ENCODE peak calls at places on chromosomes 12 and 14, in four cellular contexts. V is frontal cortex, P is GM04503, C is NCI-H146. I is an unnamed sample.

GRCh38 chr14:59161571-59162175 is 26.8 kb upstream of the DAAM1 start:
- DNase-seq in V (no peak), P (peak; percentile 23), C (no peak), I (peak; percentile 33)

GRCh38 chr14:100317897-100318808 is 5.0 kb upstream of the SLC25A47 start:
- DNase-seq in V (peak; percentile 55), P (no peak), C (no peak), I (peak; percentile 90)

GRCh38 chr14:100857923-100858837 is 32.3 kb downstream of the MEG3 start:
- DNase-seq in V (no peak), P (no peak), C (no peak), I (no peak)

GRCh38 chr12:58588771-58589170 is 331.5 kb downstream of the LRIG3 start:
- DNase-seq in V (no peak), P (no peak), C (no peak), I (no peak)

GRCh38 chr14:49687942-49688700 is at the start of gene POLE2:
- DNase-seq in V (peak; percentile 63), P (no peak), C (peak; percentile 79), I (peak; percentile 91)

GRCh38 chr14:94317259-94317658 is 5.9 kb downstream of the SERPINA6 start:
- DNase-seq in V (no peak), P (no peak), C (no peak), I (no peak)

GRCh38 chr12:117470804-117471203 is 109.4 kb upstream of the NOS1 start:
- DNase-seq in V (no peak), P (no peak), C (no peak), I (peak; percentile 54)

GRCh38 chr14:69358233-69358963 is 39.7 kb downstream of the ERH start:
- DNase-seq in V (no peak), P (no peak), C (no peak), I (no peak)

GRCh38 chr12:95653761-95654546 is 102.7 kb upstream of the USP44 start:
- DNase-seq in V (no peak), P (peak; percentile 83), C (no peak), I (no peak)

GRCh38 chr12:132899033-132899432 is 11.6 kb upstream of the CHFR start:
- DNase-seq in V (no peak), P (no peak), C (no peak), I (no peak)

GRCh38 chr12:109134186-109134917 is 18.0 kb downstream of the ACACB start:
- DNase-seq in V (no peak), P (no peak), C (no peak), I (peak; percentile 75)

GRCh38 chr12:2668816-2669215 is 126.0 kb upstream of the FKBP4 start:
- DNase-seq in V (no peak), P (no peak), C (no peak), I (no peak)

GRCh38 chr12:12648951-12649650 is 37.4 kb downstream of the CREBL2 start:
- DNase-seq in V (no peak), P (no peak), C (no peak), I (no peak)

GRCh38 chr12:123111498-123112165 is 39.3 kb downstream of the PITPNM2 start:
- DNase-seq in V (no peak), P (no peak), C (no peak), I (no peak)

GRCh38 chr12:92561543-92561899 is 141.3 kb upstream of the PLEKHG7 start:
- DNase-seq in V (no peak), P (peak; percentile 73), C (no peak), I (no peak)

GRCh38 chr12:27396416-27396815 is 50.1 kb upstream of the SMCO2 start:
- DNase-seq in V (no peak), P (no peak), C (no peak), I (no peak)

GRCh38 chr14:55600784-55601561 is 21.0 kb downstream of the KTN1 start:
- DNase-seq in V (no peak), P (no peak), C (no peak), I (no peak)

GRCh38 chr12:92943482-92944250 is 14.6 kb upstream of the EEA1 start:
- DNase-seq in V (no peak), P (no peak), C (no peak), I (peak; percentile 50)

GRCh38 chr12:62640910-62641448 is 174.4 kb downstream of the MON2 start:
- DNase-seq in V (no peak), P (no peak), C (no peak), I (no peak)

GRCh38 chr14:63413009-63413408 is 94.3 kb upstream of the GPHB5 start:
- DNase-seq in V (no peak), P (no peak), C (no peak), I (no peak)

GRCh38 chr12:19826988-19827550 is 387.8 kb downstream of the AEBP2 start:
- DNase-seq in V (no peak), P (no peak), C (no peak), I (no peak)

GRCh38 chr14:61553730-61554641 is 141.3 kb upstream of the HIF1A start:
- DNase-seq in V (no peak), P (peak; percentile 99), C (no peak), I (no peak)

GRCh38 chr12:127306604-127307215 is 960.3 kb upstream of the TMEM132C start:
- DNase-seq in V (no peak), P (peak; percentile 63), C (no peak), I (no peak)

GRCh38 chr14:20723458-20723857 is 22.2 kb upstream of the EDDM3A start:
- DNase-seq in V (no peak), P (no peak), C (no peak), I (peak; percentile 66)

GRCh38 chr12:5511644-5512584 is 80.0 kb downstream of the NTF3 start:
- DNase-seq in V (no peak), P (no peak), C (no peak), I (peak; percentile 72)

GRCh38 chr14:24179961-24180726 is 8.3 kb downstream of the REC8 start:
- DNase-seq in V (no peak), P (peak; percentile 76), C (no peak), I (no peak)

GRCh38 chr14:76846331-76847047 is 20.3 kb downstream of the LRRC74A start:
- DNase-seq in V (no peak), P (no peak), C (no peak), I (no peak)

GRCh38 chr12:95790912-95791849 is 617 bp upstream of the NTN4 start:
- DNase-seq in V (no peak), P (no peak), C (peak; percentile 2), I (peak; percentile 75)

GRCh38 chr12:80513211-80513610 is 69.2 kb downstream of the PTPRQ start:
- DNase-seq in V (no peak), P (no peak), C (no peak), I (peak; percentile 24)

GRCh38 chr14:58151264-58151700 is 731 bp downstream of the ARMH4 start:
- DNase-seq in V (no peak), P (no peak), C (no peak), I (peak; percentile 64)

GRCh38 chr12:14554281-14555008 is 13.2 kb downstream of the PLBD1 start:
- DNase-seq in V (peak; percentile 25), P (no peak), C (no peak), I (no peak)

GRCh38 chr12:11482955-11483354 is 87.6 kb upstream of the PRB2 start:
- DNase-seq in V (no peak), P (peak; percentile 40), C (no peak), I (no peak)

I was measured in GM23338.